ENCODE peak calls at places on chromosomes 13 and 19, in four cellular contexts. E, T, X and N are unnamed samples.
A peak's percentile ranks its signal among the peaks of the same experiment; 100 is the strongest.

GRCh38 chr13:110047511-110047910 is 259.4 kb downstream of the COL4A1 start:
- DNase-seq in X (no peak), E (no peak), T (no peak), N (no peak)

GRCh38 chr19:2780284-2780683 is 2.8 kb downstream of the SGTA start:
- DNase-seq in T (no peak), X (no peak), E (no peak), N (no peak)

GRCh38 chr19:54137913-54138776 is 583 bp downstream of the CNOT3 start:
- DNase-seq in T (no peak), E (no peak), X (peak; percentile 77), N (no peak)

GRCh38 chr19:14440049-14440448 is 6.9 kb downstream of the PKN1 start:
- DNase-seq in T (no peak), X (peak; percentile 79), E (no peak), N (no peak)

GRCh38 chr19:18156841-18157464 is 4.0 kb downstream of the PIK3R2 start:
- DNase-seq in E (peak; percentile 77), X (peak; percentile 89), T (peak; percentile 63), N (no peak)

GRCh38 chr19:11142528-11143171 is 12.9 kb downstream of the SPC24 start:
- DNase-seq in X (peak; percentile 88), T (peak; percentile 90), E (peak; percentile 91), N (peak; percentile 40)

GRCh38 chr19:49339364-49340068 is 4.3 kb downstream of the CD37 start:
- DNase-seq in E (no peak), X (peak; percentile 48), T (no peak), N (peak; percentile 93)

GRCh38 chr19:46204008-46204407 is 25.5 kb upstream of the IGFL1 start:
- DNase-seq in T (no peak), X (no peak), E (no peak), N (no peak)

GRCh38 chr13:37306778-37307544 is 201.5 kb upstream of the CSNK1A1L start:
- DNase-seq in X (no peak), T (no peak), E (no peak), N (no peak)

GRCh38 chr19:46818812-46819211 is 30.4 kb upstream of the SLC1A5 start:
- DNase-seq in X (peak; percentile 48), T (peak; percentile 63), E (peak; percentile 69), N (peak; percentile 41)

GRCh38 chr19:48858984-48859710 is 9.3 kb downstream of the PLEKHA4 start:
- DNase-seq in T (no peak), E (no peak), X (peak; percentile 91), N (peak; percentile 76)

DNA sequence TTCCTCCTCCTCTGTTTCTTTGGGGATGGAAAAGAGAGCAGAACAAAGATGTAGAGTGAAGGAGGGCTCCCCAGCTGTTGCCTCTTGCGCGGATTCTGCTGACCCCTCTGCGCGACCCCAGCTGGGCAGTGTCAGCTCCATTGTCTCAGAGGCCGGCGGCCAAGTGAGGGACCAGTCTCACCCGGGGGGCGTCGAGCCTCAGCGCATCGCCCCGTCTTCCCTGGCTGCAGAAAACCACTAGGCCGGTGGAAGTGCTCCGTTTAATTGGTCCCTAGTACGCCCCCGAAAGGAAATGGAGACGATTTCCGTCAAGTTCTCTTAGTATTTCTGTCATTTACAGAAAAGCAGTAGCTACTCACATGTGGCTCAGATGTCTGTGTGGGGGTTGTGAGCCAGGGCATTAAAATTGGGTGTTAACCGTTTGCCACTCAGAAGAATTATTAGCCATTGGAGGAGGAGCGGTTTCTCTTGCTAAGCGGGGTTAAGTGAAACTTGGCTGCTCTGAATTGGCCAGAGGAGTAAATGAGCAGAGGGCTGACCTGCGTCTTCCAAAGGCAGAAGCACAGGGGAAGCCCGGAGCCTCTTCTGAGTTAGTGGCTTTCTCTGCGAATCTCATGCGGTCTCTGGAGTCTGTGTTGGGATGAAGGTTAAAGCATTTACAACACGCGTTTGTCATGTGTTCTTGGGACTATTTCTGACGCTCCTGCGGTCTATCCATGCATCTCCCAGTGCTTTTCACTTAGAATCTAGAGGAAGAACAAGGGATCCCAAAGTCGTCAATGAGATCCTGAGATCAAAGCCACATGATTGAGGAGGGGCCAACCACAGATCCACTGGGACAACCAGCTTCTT is 132.8 kb upstream of the MYO16 start:
- DNase-seq in E (no peak), T (no peak), X (no peak), N (no peak)
- TF ChIP-seq HMGXB4 in E (no peak), T (no peak), X (no peak), N (no peak)

GRCh38 chr13:91627952-91628739 is 229.7 kb downstream of the GPC5 start:
- DNase-seq in T (no peak), E (no peak), X (no peak), N (no peak)

GRCh38 chr13:91632071-91632470 is 233.7 kb downstream of the GPC5 start:
- DNase-seq in T (no peak), X (no peak), E (no peak), N (no peak)

DNA sequence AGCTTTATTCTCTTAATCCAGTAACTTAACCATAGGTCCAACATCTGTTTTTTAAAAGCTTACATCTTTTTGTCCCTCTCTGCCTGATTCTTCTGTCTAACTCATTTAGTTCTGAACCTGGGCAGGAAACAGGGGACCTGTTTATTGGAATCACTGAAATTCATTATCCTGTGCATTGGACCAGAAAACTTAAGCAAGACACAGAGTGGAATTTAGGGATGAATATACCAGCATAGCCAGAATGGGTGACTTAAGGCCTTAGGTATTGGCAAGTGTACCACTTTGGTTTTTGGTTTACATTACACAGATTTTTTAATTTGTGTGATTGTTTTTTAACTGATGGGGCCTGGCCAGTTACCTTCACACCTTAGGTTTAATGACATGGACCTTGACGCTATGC is 232.5 kb downstream of the GPC5 start:
- DNase-seq in X (no peak), E (no peak), T (no peak), N (no peak)
- TF ChIP-seq ESRRA in X (no peak), E (no peak), T (no peak), N (no peak)

GRCh38 chr13:100818706-100819105 is 144.1 kb upstream of the TMTC4 start:
- DNase-seq in X (no peak), T (no peak), E (no peak), N (no peak)
- TF ChIP-seq HMGXB4 in X (no peak), T (no peak), E (no peak), N (no peak)

DNA sequence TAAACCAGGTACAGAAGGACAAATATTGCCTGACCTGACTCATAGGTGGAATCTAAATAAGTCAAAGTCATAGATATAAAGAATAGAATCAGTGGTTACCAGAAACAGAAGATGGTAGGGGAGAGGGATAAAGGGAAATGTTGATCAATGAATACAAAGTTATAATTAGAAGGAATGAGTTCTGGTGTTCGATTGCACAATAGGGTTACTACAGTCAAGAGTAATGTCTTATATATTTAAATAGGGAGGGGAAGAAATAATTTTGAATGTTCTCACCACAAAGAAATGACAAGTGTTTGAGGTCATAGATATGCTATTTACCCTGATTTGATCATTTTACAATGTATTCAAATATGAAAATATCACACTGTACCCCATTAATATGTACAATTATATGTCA is 1541.2 kb downstream of the SLITRK1 start:
- DNase-seq in X (no peak), T (no peak), E (no peak), N (no peak)
- TF ChIP-seq ESRRA in X (no peak), T (no peak), E (no peak), N (no peak)

GRCh38 chr13:108924154-108924940 is 294.9 kb downstream of the MYO16 start:
- DNase-seq in T (no peak), X (no peak), E (no peak), N (no peak)
- TF ChIP-seq HMGXB4 in T (no peak), X (no peak), E (no peak), N (no peak)